ENCODE peak calls at places on chromosomes 7 and 10, in eight cellular contexts. G is Peyer's patch; J is fibroblast of the aortic adventitia; Q is cardiac muscle cell; T is body of pancreas; X is cardiac fibroblast; N is CD8-positive, alpha-beta memory T cell; D is left ventricle myocardium inferior. Y is an unnamed sample.

GRCh38 chr10:89301231-89301630 is 615 bp upstream of the IFIT2 start:
- DNase-seq in T (no peak), G (peak; percentile 63), Q (peak; percentile 66), N (peak; percentile 8), J (peak; percentile 66), D (no peak), X (peak; percentile 71), Y (peak; percentile 68)

GRCh38 chr10:31148955-31149354 is 117.3 kb upstream of the ZNF438 start:
- DNase-seq in G (no peak), D (no peak), N (no peak), X (peak; percentile 69), T (no peak), J (peak; percentile 30), Q (peak; percentile 38), Y (no peak)

GRCh38 chr7:37071124-37071523 is 346.8 kb upstream of the AOAH start:
- DNase-seq in Q (no peak), D (no peak), T (no peak), J (no peak), X (no peak), N (no peak), G (no peak), Y (no peak)

GRCh38 chr7:141562972-141563371 is 11.8 kb downstream of the AGK start:
- DNase-seq in T (no peak), J (no peak), G (no peak), Q (no peak), N (no peak), D (no peak), X (peak; percentile 18), Y (no peak)

GRCh38 chr7:86978804-86979506 is 80.5 kb downstream of the ELAPOR2 start:
- DNase-seq in G (no peak), X (no peak), J (no peak), D (no peak), N (peak; percentile 83), T (no peak), Q (no peak), Y (no peak)

GRCh38 chr7:7932553-7932952 is 36.0 kb upstream of the GLCCI1 start:
- DNase-seq in X (no peak), N (no peak), J (no peak), T (no peak), Q (no peak), G (no peak), D (no peak), Y (no peak)

GRCh38 chr10:133394801-133395221 is 854 bp downstream of the MTG1 start:
- DNase-seq in X (no peak), T (no peak), Q (peak; percentile 16), J (no peak), N (no peak), D (no peak), G (peak; percentile 45), Y (no peak)

GRCh38 chr10:70480254-70480861 is 1.8 kb downstream of the PALD1 start:
- DNase-seq in X (no peak), D (no peak), Q (no peak), J (no peak), T (peak; percentile 46), N (peak; percentile 38), G (peak; percentile 70), Y (no peak)

GRCh38 chr10:61899997-61900828 is 1.3 kb upstream of the ARID5B start:
- DNase-seq in N (peak; percentile 60), X (peak; percentile 82), D (peak; percentile 50), J (peak; percentile 84), T (peak; percentile 38), Q (peak; percentile 84), G (peak; percentile 93), Y (peak; percentile 69)

GRCh38 chr7:1662101-1662500 is 8.0 kb upstream of the ELFN1 start:
- DNase-seq in N (no peak), T (no peak), Q (no peak), X (no peak), G (no peak), J (no peak), D (no peak), Y (no peak)

GRCh38 chr7:36129048-36129534 is 24.0 kb upstream of the EEPD1 start:
- DNase-seq in Q (peak; percentile 65), D (no peak), G (peak; percentile 63), N (no peak), J (peak; percentile 60), T (peak; percentile 68), X (peak; percentile 72), Y (peak; percentile 45)

DNA sequence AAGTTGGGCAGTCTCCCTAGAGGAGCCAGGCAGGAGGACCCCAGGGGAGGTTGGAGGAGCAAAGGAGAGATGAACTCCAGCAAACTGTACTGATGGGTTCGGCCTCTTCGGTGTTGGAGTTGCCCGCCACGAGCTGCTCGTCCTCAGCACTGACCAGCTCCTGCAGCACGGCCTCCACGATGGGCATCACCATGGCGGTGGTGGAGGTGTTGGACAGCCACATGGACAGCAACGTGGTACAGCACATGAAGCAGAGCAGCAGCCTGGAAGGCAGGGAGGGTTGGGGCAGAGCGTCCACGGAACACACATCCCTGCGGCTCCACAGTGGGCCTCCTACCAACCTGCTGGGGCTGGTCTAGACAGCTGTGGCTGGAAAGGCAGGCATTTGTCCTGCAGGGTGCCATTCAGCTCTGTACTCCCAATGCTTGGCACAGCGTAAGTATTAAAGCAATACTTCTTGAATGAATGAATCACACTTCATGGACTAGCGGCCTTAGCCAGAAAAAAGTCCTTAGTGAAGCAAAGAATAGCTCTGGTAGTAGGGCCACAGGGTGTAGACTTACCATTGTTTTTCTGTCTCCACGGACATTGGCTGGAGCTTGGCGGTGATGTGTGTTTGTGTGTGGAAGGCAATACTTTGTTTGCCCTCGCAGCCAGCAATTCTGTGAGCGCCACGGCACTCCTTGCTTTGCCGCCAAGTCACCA is 21.8 kb downstream of the SLC13A4 start:
- DNase-seq in D (no peak), Q (no peak), J (no peak), X (no peak), G (no peak), T (no peak), N (no peak), Y (no peak)
- H3K4me3 ChIP-seq in D (no peak overlapping the region), Q (no peak overlapping the region), J (no peak overlapping the region), X (no peak overlapping the region), G (no peak overlapping the region), T (no peak overlapping the region), N (no peak overlapping the region), Y (no peak overlapping the region)

GRCh38 chr7:64667311-64667710 is 1.4 kb downstream of the ZNF107 start:
- DNase-seq in Q (no peak), D (no peak), X (no peak), G (no peak), T (no peak), J (no peak), N (no peak), Y (no peak)
- H3K4me3 ChIP-seq in Q (peak overlapping the region; percentile 82), D (no peak overlapping the region), X (no peak overlapping the region), G (no peak overlapping the region), T (no peak overlapping the region), J (peak overlapping the region; percentile 85), N (peak overlapping the region; percentile 99), Y (peak overlapping the region; percentile 89)

DNA sequence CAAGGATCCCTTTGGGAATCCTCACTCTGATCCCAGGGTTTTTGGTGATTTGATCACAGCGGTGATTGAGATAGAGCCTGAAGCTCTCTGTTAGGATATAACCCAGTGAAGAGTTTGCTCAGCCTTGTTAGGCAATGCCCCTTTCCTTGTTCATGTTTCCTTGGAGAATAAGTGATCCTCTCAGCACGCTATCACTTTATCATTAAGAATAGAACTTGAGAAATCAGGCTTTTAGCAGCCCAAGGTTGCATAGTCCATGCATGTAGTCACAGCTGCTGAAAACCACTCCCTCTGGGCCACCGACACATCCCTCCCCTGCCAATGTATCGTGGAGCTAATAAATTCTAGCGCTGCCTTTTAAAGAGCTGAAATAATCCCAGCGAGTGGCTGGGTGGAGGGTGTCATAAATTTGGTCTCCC is 250.1 kb downstream of the TRIL start:
- DNase-seq in G (no peak), Q (peak; percentile 53), X (peak; percentile 72), J (peak; percentile 84), N (no peak), T (no peak), D (no peak), Y (peak; percentile 83)
- H3K4me3 ChIP-seq in G (no peak overlapping the region), Q (no peak overlapping the region), X (peak overlapping the region; percentile 11), J (peak overlapping the region; percentile 26), N (no peak overlapping the region), T (no peak overlapping the region), D (peak overlapping the region; percentile 2), Y (peak overlapping the region; percentile 43)

GRCh38 chr7:21448974-21449373 is 21.1 kb downstream of the SP4 start:
- DNase-seq in X (no peak), Q (no peak), D (no peak), J (no peak), G (no peak), N (no peak), T (no peak), Y (no peak)
- H3K4me3 ChIP-seq in X (no peak overlapping the region), Q (no peak overlapping the region), D (no peak overlapping the region), J (no peak overlapping the region), G (no peak overlapping the region), N (no peak overlapping the region), T (no peak overlapping the region), Y (no peak overlapping the region)

DNA sequence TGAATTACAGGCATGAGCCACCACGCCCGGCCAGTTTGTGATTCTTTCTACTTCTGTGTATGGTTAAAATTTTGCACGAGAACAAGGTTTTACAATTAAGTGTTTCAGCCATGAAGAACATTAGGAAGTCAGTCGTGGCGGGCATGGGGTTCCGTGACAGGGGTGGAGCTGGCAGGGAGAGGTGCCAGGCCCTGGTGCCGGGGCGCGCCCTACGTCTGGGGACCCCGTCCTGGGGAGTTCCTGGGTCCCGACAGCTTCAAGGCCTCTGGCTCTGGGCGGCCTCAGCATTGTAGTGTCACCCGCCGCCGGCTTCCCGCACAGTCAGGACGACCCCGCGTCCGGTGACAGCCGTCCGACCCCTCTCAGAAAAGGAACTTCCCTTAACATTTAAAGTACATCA is 23.0 kb upstream of the MKI67 start:
- DNase-seq in X (no peak), N (no peak), D (no peak), Q (no peak), J (no peak), T (no peak), G (no peak), Y (no peak)
- H3K4me3 ChIP-seq in X (no peak overlapping the region), N (no peak overlapping the region), D (no peak overlapping the region), Q (no peak overlapping the region), J (no peak overlapping the region), T (no peak overlapping the region), G (no peak overlapping the region), Y (no peak overlapping the region)

GRCh38 chr10:99520040-99520803 is 12.5 kb upstream of the NKX2-3 start:
- DNase-seq in T (no peak), Q (no peak), G (no peak), J (no peak), D (no peak), N (no peak), X (no peak), Y (no peak)
- H3K4me3 ChIP-seq in T (no peak overlapping the region), Q (peak overlapping the region; percentile 22), G (peak overlapping the region; percentile 41), J (no peak overlapping the region), D (no peak overlapping the region), N (no peak overlapping the region), X (no peak overlapping the region), Y (no peak overlapping the region)

Y was measured in AG10803.